ENCODE peak calls at places on chromosomes 6 and 20, in five cellular contexts. S, Y, H, T and U are unnamed samples.

GRCh38 chr6:38997128-38997761 is 51.3 kb upstream of the GLP1R start:
- DNase-seq in H (peak; percentile 46), T (peak; percentile 11), S (no peak), Y (peak; percentile 31), U (peak; percentile 60)

GRCh38 chr6:98839788-98840361 is 5.5 kb downstream of the POU3F2 start:
- DNase-seq in T (peak; percentile 25), H (peak; percentile 39), S (no peak), Y (peak; percentile 33), U (no peak)

GRCh38 chr6:132279592-132280139 is 121.6 kb downstream of the MOXD1 start:
- DNase-seq in Y (peak; percentile 80), T (peak; percentile 80), H (peak; percentile 80), S (peak; percentile 81), U (peak; percentile 79)

GRCh38 chr6:52363222-52363867 is 1.4 kb downstream of the PAQR8 start:
- DNase-seq in S (no peak), T (no peak), Y (no peak), H (no peak), U (no peak)

GRCh38 chr6:109188115-109188411 is 92.8 kb downstream of the CEP57L1 start:
- DNase-seq in T (no peak), S (no peak), Y (no peak), H (no peak), U (no peak)

GRCh38 chr20:4749326-4749725 is 27.6 kb downstream of the PRND start:
- DNase-seq in T (no peak), S (no peak), H (no peak), Y (no peak), U (no peak)

GRCh38 chr6:16334671-16335070 is 96.3 kb downstream of the GMPR start:
- DNase-seq in H (peak; percentile 96), T (peak; percentile 95), S (peak; percentile 84), Y (peak; percentile 93), U (no peak)

GRCh38 chr6:34063641-34064040 is 82.2 kb downstream of the GRM4 start:
- DNase-seq in Y (no peak), T (no peak), S (no peak), H (no peak), U (no peak)

GRCh38 chr6:16320533-16321340 is 82.3 kb downstream of the GMPR start:
- DNase-seq in Y (peak; percentile 41), H (no peak), S (peak; percentile 71), T (peak; percentile 94), U (no peak)

GRCh38 chr20:33656783-33657703 is 5.1 kb upstream of the C20orf144 start:
- DNase-seq in Y (no peak), H (no peak), S (no peak), T (no peak), U (no peak)

GRCh38 chr6:155315516-155315871 is 1.2 kb upstream of the TFB1M start:
- DNase-seq in S (no peak), Y (peak; percentile 58), T (peak; percentile 53), H (peak; percentile 21), U (no peak)

GRCh38 chr6:52554684-52555280 is 22.1 kb downstream of the TRAM2 start:
- DNase-seq in H (peak; percentile 42), Y (no peak), S (no peak), T (no peak), U (no peak)

GRCh38 chr20:48823476-48823875 is 4.3 kb downstream of the PREX1 start:
- DNase-seq in T (no peak), S (no peak), Y (no peak), H (no peak), U (no peak)

GRCh38 chr6:36751833-36752186 is 54.2 kb downstream of the RAB44 start:
- DNase-seq in S (no peak), Y (no peak), H (no peak), T (no peak), U (no peak)

GRCh38 chr20:34037121-34037520 is 43.4 kb downstream of the RALY start:
- DNase-seq in H (no peak), Y (peak; percentile 13), S (no peak), T (no peak), U (peak; percentile 56)

GRCh38 chr20:17676942-17677341 is 5.1 kb downstream of the RRBP1 start:
- DNase-seq in Y (no peak), H (no peak), T (no peak), S (no peak), U (no peak)

GRCh38 chr6:111410371-111410770 is 72.6 kb downstream of the REV3L start:
- DNase-seq in Y (no peak), H (no peak), T (no peak), S (no peak), U (no peak)

GRCh38 chr20:25084616-25085187 is 2.8 kb upstream of the VSX1 start:
- DNase-seq in Y (no peak), S (peak; percentile 51), H (no peak), T (no peak), U (peak; percentile 34)

GRCh38 chr20:38961530-38962043 is 557 bp upstream of the DHX35 start:
- DNase-seq in S (no peak), Y (no peak), T (no peak), H (peak; percentile 38), U (peak; percentile 37)

GRCh38 chr20:43331911-43332310 is 125.8 kb upstream of the SRSF6 start:
- DNase-seq in H (no peak), S (peak; percentile 67), T (no peak), Y (no peak), U (no peak)

GRCh38 chr20:22805219-22805618 is 220.8 kb upstream of the FOXA2 start:
- DNase-seq in Y (peak; percentile 95), S (peak; percentile 58), H (peak; percentile 30), T (peak; percentile 88), U (no peak)

GRCh38 chr6:145733770-145734169 is 1.6 kb downstream of the EPM2A start:
- DNase-seq in T (peak; percentile 24), Y (no peak), H (peak; percentile 32), S (no peak), U (no peak)

GRCh38 chr6:38445321-38445720 is 194.4 kb downstream of the BTBD9 start:
- DNase-seq in Y (no peak), T (no peak), S (no peak), H (no peak), U (no peak)

GRCh38 chr6:33481192-33481591 is 26.8 kb downstream of the ZBTB9 start:
- DNase-seq in S (no peak), T (no peak), Y (no peak), H (peak; percentile 27), U (no peak)

GRCh38 chr6:169162968-169163903 is 90.4 kb downstream of the THBS2 start:
- DNase-seq in Y (peak; percentile 98), H (peak; percentile 100), S (peak; percentile 60), T (peak; percentile 85), U (peak; percentile 42)

GRCh38 chr20:58706975-58707681 is 14.5 kb downstream of the NPEPL1 start:
- DNase-seq in Y (no peak), T (no peak), H (no peak), S (peak; percentile 28), U (peak; percentile 0)

GRCh38 chr6:135938588-135939215 is 87.2 kb downstream of the PDE7B start:
- DNase-seq in H (peak; percentile 40), T (peak; percentile 32), Y (peak; percentile 64), S (peak; percentile 68), U (no peak)

GRCh38 chr6:79079425-79080130 is 1.5 kb upstream of the PHIP start:
- DNase-seq in T (peak; percentile 26), S (no peak), H (peak; percentile 18), Y (peak; percentile 35), U (no peak)